ENCODE peak calls at places on chromosome X, in nine cellular contexts. O is activated CD8-positive, alpha-beta T cell treated with anti-CD3 and anti-CD28 coated beads for 36 hours; C is activated T-cell treated with anti-CD3 and anti-CD28 coated beads for 48 hours; Y is HFF-Myc; U is GDM1; E is T-helper 2 cell; N is smooth muscle cell of the brain vasculature; L is glutamatergic neuron; Q is stomach. T is an unnamed sample.

GRCh38 chrX:13661735-13662536 is 9.0 kb downstream of the TCEANC start:
- DNase-seq in U (no peak), Q (no peak), L (no peak), C (no peak), O (no peak), N (no peak), Y (no peak), E (no peak), T (no peak)

GRCh38 chrX:10326578-10326977 is 169.8 kb downstream of the CLCN4 start:
- DNase-seq in E (no peak), Y (peak; percentile 14), L (no peak), Q (no peak), O (no peak), N (no peak), C (no peak), U (no peak), T (no peak)

GRCh38 chrX:135973025-135973547 is 702 bp downstream of the MMGT1 start:
- DNase-seq in Q (no peak), O (peak; percentile 16), N (no peak), L (no peak), U (no peak), Y (no peak), E (no peak), C (no peak), T (peak; percentile 11)

GRCh38 chrX:118496763-118497079 is 1.1 kb downstream of the DOCK11 start:
- DNase-seq in L (no peak), U (no peak), O (no peak), Y (no peak), E (no peak), N (no peak), C (no peak), Q (no peak), T (no peak)

GRCh38 chrX:155997436-155997835 is at the start of gene IL9R:
- DNase-seq in N (no peak), U (no peak), Q (no peak), C (peak; percentile 51), O (peak; percentile 89), E (peak; percentile 31), L (no peak), Y (no peak), T (no peak)

GRCh38 chrX:74160816-74161215 is 143.2 kb upstream of the ZCCHC13 start:
- DNase-seq in E (no peak), Q (no peak), L (no peak), Y (no peak), C (no peak), N (no peak), U (no peak), O (no peak), T (no peak)

GRCh38 chrX:75784689-75785491 is at the start of gene MAGEE2:
- DNase-seq in Q (no peak), L (no peak), Y (no peak), E (no peak), O (peak; percentile 16), C (peak; percentile 12), U (no peak), N (no peak), T (peak; percentile 3)

GRCh38 chrX:136214551-136214950 is 36.6 kb downstream of the MAP7D3 start:
- DNase-seq in N (peak; percentile 43), Q (no peak), C (no peak), E (no peak), L (no peak), O (no peak), U (no peak), Y (peak; percentile 68), T (no peak)

GRCh38 chrX:47662144-47662657 is 3.2 kb upstream of the UXT start:
- DNase-seq in Q (no peak), L (no peak), U (no peak), Y (peak; percentile 51), O (peak; percentile 73), C (peak; percentile 42), E (peak; percentile 18), N (peak; percentile 40), T (no peak)